ENCODE peak calls at places on chromosomes 16 and 17, in seven cellular contexts. L is activated T-helper 9 cell treated with anti-CD3 and anti-CD28 coated beads, Interleukin-2, amount 50 U/mL, for 16 hours; W is epithelial cell of proximal tubule; I is CD4-positive, alpha-beta T cell; J is NCI-H524; D is iris pigment epithelial cell; S is kidney glomerular epithelial cell. F is an unnamed sample.

GRCh38 chr16:22186517-22186916 is 19.6 kb upstream of the EEF2K start:
- DNase-seq in D (no peak), S (no peak), L (no peak), J (no peak), W (no peak), I (no peak), F (no peak)

GRCh38 chr17:50301891-50302584 is 27.8 kb downstream of the TMEM92 start:
- DNase-seq in S (no peak), L (no peak), D (no peak), J (no peak), W (no peak), I (no peak), F (no peak)

GRCh38 chr17:35559495-35559894 is 1.1 kb downstream of the SLFN14 start:
- DNase-seq in J (no peak), L (no peak), W (no peak), D (no peak), S (no peak), I (no peak), F (no peak)

GRCh38 chr17:39591958-39592954 is 15.5 kb downstream of the NEUROD2 start:
- DNase-seq in W (peak), S (peak), D (peak), I (peak), J (peak), L (no peak), F (no peak)

GRCh38 chr17:8126306-8127066 is 2.6 kb upstream of the HES7 start:
- DNase-seq in W (no peak), J (no peak), I (no peak), S (peak), L (no peak), D (peak), F (no peak)

GRCh38 chr16:2860826-2861567 is 3.0 kb upstream of the PRSS22 start:
- DNase-seq in S (no peak), J (no peak), I (no peak), W (no peak), L (no peak), D (no peak), F (no peak)

GRCh38 chr17:63407741-63408330 is 38.3 kb downstream of the CYB561 start:
- DNase-seq in W (no peak), J (no peak), S (no peak), L (no peak), D (no peak), I (no peak), F (no peak)

GRCh38 chr17:20208717-20209116 is 199.6 kb downstream of the SPECC1 start:
- DNase-seq in D (no peak), W (no peak), I (no peak), J (no peak), L (no peak), S (no peak), F (no peak)

GRCh38 chr17:32955155-32955554 is 27.2 kb downstream of the TMEM98 start:
- DNase-seq in S (no peak), J (no peak), D (no peak), I (no peak), L (no peak), W (no peak), F (no peak)

GRCh38 chr16:31248344-31248743 is 11.4 kb upstream of the ITGAM start:
- DNase-seq in S (no peak), D (no peak), W (no peak), J (no peak), I (no peak), L (no peak), F (no peak)

GRCh38 chr17:310111-311010 is 42.2 kb downstream of the RPH3AL start:
- DNase-seq in S (no peak), J (no peak), W (no peak), I (no peak), L (no peak), D (no peak), F (no peak)

GRCh38 chr16:54438469-54438868 is 151.9 kb upstream of the IRX3 start:
- DNase-seq in I (no peak), L (no peak), D (no peak), S (no peak), W (no peak), J (no peak), F (no peak)

GRCh38 chr17:7383742-7384488 is 3.0 kb downstream of the TNK1 start:
- DNase-seq in W (no peak), S (no peak), L (peak), J (no peak), I (peak), D (peak), F (no peak)

GRCh38 chr16:21260870-21261791 is 17.0 kb downstream of the CRYM start:
- DNase-seq in I (no peak), S (peak), W (peak), D (peak), L (no peak), J (no peak), F (peak)

GRCh38 chr16:78566397-78567073 is 467.1 kb downstream of the WWOX start:
- DNase-seq in J (no peak), S (no peak), I (no peak), W (no peak), L (no peak), D (no peak), F (no peak)

GRCh38 chr17:71024172-71024571 is 854.8 kb downstream of the KCNJ2 start:
- DNase-seq in I (no peak), J (no peak), S (no peak), D (peak), W (no peak), L (no peak), F (no peak)

GRCh38 chr17:41655611-41656111 is 31.3 kb upstream of the KRT17 start:
- DNase-seq in S (peak), L (no peak), I (no peak), J (no peak), W (no peak), D (no peak), F (no peak)

GRCh38 chr16:56742030-56742984 is 12.4 kb downstream of the NUP93 start:
- DNase-seq in J (no peak), L (no peak), S (peak), I (no peak), D (peak), W (peak), F (peak)

GRCh38 chr17:3944485-3945388 is 19.5 kb downstream of the ATP2A3 start:
- DNase-seq in I (peak), L (peak), S (no peak), W (no peak), D (peak), J (no peak), F (no peak)

GRCh38 chr17:41492351-41492750 is 2.6 kb upstream of the KRT36 start:
- DNase-seq in D (peak), J (no peak), W (no peak), S (no peak), L (no peak), I (no peak), F (no peak)

GRCh38 chr16:66851166-66851964 is 7.2 kb downstream of the CA7 start:
- DNase-seq in J (no peak), S (no peak), W (no peak), D (no peak), L (no peak), I (no peak), F (no peak)

GRCh38 chr17:7083592-7083991 is 3.5 kb upstream of the CLEC10A start:
- DNase-seq in J (no peak), I (no peak), S (peak), W (no peak), L (no peak), D (peak), F (no peak)

GRCh38 chr17:13538841-13539411 is 62.8 kb downstream of the HS3ST3A1 start:
- DNase-seq in S (no peak), W (no peak), I (no peak), J (no peak), L (no peak), D (peak), F (no peak)

GRCh38 chr16:68715471-68715870 is 21.6 kb upstream of the CDH1 start:
- DNase-seq in D (peak), L (no peak), I (no peak), W (no peak), S (peak), J (no peak), F (no peak)

GRCh38 chr16:85221810-85222150 is 109.5 kb upstream of the CIBAR2 start:
- DNase-seq in S (no peak), L (no peak), D (no peak), W (no peak), I (no peak), J (no peak), F (no peak)

GRCh38 chr16:20868890-20869289 is 31.3 kb downstream of the DCUN1D3 start:
- DNase-seq in W (no peak), J (peak), D (peak), I (no peak), L (no peak), S (no peak), F (no peak)

GRCh38 chr16:8867483-8868271 is 1.1 kb downstream of the CARHSP1 start:
- DNase-seq in D (no peak), L (no peak), I (no peak), W (no peak), J (no peak), S (no peak), F (no peak)

GRCh38 chr17:55926276-55926995 is 175.6 kb downstream of the PCTP start:
- DNase-seq in W (no peak), I (no peak), D (no peak), S (no peak), J (peak), L (no peak), F (no peak)

GRCh38 chr17:37406635-37407455 is at the start of the genes ACACA and TADA2A:
- DNase-seq in J (peak), D (peak), S (peak), W (no peak), L (peak), I (peak), F (no peak)

GRCh38 chr16:14202697-14203096 is 131.6 kb downstream of the MRTFB start:
- DNase-seq in W (no peak), L (no peak), S (peak), J (no peak), D (peak), I (no peak), F (no peak)

GRCh38 chr17:36001109-36001735 is at the start of gene CCL15:
- DNase-seq in J (no peak), S (no peak), I (no peak), W (no peak), D (no peak), L (no peak), F (no peak)

GRCh38 chr17:1532836-1533602 is 16.6 kb upstream of the INPP5K start:
- DNase-seq in W (no peak), S (no peak), D (peak), J (no peak), I (peak), L (peak), F (no peak)

GRCh38 chr17:73546770-73547345 is 97.4 kb downstream of the SDK2 start:
- DNase-seq in W (no peak), S (no peak), J (no peak), I (no peak), L (no peak), D (peak), F (no peak)

GRCh38 chr17:81309140-81309858 is 14.2 kb upstream of the SLC38A10 start:
- DNase-seq in D (peak), W (no peak), L (no peak), S (peak), I (no peak), J (no peak), F (no peak)